ENCODE peak calls at places on chromosomes 13 and 19, in four cellular contexts. One of them, this sample, is unnamed.

GRCh38 chr19:27773318-27774094 is 1439.4 kb downstream of the UQCRFS1 start:
- DNase-seq in activated CD4-positive, alpha-beta T cell treated with anti-CD3 and anti-CD28 coated beads for 4 hours: no peak
- DNase-seq in stimulated activated CD4-positive, alpha-beta T cell treated with anti-CD3 and anti-CD28 coated beads, TNF-alpha, amount 100 ng/mL, for 24 hours: no peak
- DNase-seq in left cardiac atrium: no peak
- DNase-seq in this sample: no peak

GRCh38 chr19:35986664-35987570 is 8.1 kb upstream of the SDHAF1 start:
- DNase-seq in activated CD4-positive, alpha-beta T cell treated with anti-CD3 and anti-CD28 coated beads for 4 hours: no peak
- DNase-seq in left cardiac atrium: no peak
- DNase-seq in stimulated activated CD4-positive, alpha-beta T cell treated with anti-CD3 and anti-CD28 coated beads, TNF-alpha, amount 100 ng/mL, for 24 hours: peak; percentile 38
- DNase-seq in this sample: peak; percentile 79

GRCh38 chr13:47288546-47288945 is 391.7 kb upstream of the HTR2A start:
- DNase-seq in left cardiac atrium: no peak
- DNase-seq in activated CD4-positive, alpha-beta T cell treated with anti-CD3 and anti-CD28 coated beads for 4 hours: no peak
- DNase-seq in stimulated activated CD4-positive, alpha-beta T cell treated with anti-CD3 and anti-CD28 coated beads, TNF-alpha, amount 100 ng/mL, for 24 hours: no peak
- DNase-seq in this sample: no peak

GRCh38 chr13:32267836-32268439 is 47.2 kb downstream of the ZAR1L start:
- DNase-seq in activated CD4-positive, alpha-beta T cell treated with anti-CD3 and anti-CD28 coated beads for 4 hours: peak; percentile 28
- DNase-seq in left cardiac atrium: no peak
- DNase-seq in stimulated activated CD4-positive, alpha-beta T cell treated with anti-CD3 and anti-CD28 coated beads, TNF-alpha, amount 100 ng/mL, for 24 hours: peak; percentile 48
- DNase-seq in this sample: peak; percentile 75

GRCh38 chr13:28355822-28356371 is 139.0 kb downstream of the FLT1 start:
- DNase-seq in left cardiac atrium: no peak
- DNase-seq in stimulated activated CD4-positive, alpha-beta T cell treated with anti-CD3 and anti-CD28 coated beads, TNF-alpha, amount 100 ng/mL, for 24 hours: no peak
- DNase-seq in activated CD4-positive, alpha-beta T cell treated with anti-CD3 and anti-CD28 coated beads for 4 hours: no peak
- DNase-seq in this sample: peak; percentile 87

GRCh38 chr13:105462981-105463380 is 1072.5 kb downstream of the EFNB2 start:
- DNase-seq in stimulated activated CD4-positive, alpha-beta T cell treated with anti-CD3 and anti-CD28 coated beads, TNF-alpha, amount 100 ng/mL, for 24 hours: no peak
- DNase-seq in activated CD4-positive, alpha-beta T cell treated with anti-CD3 and anti-CD28 coated beads for 4 hours: no peak
- DNase-seq in left cardiac atrium: no peak
- DNase-seq in this sample: no peak

GRCh38 chr19:39405930-39406655 is 554 bp upstream of the ZFP36 start:
- DNase-seq in stimulated activated CD4-positive, alpha-beta T cell treated with anti-CD3 and anti-CD28 coated beads, TNF-alpha, amount 100 ng/mL, for 24 hours: peak; percentile 87
- DNase-seq in activated CD4-positive, alpha-beta T cell treated with anti-CD3 and anti-CD28 coated beads for 4 hours: peak; percentile 93
- DNase-seq in left cardiac atrium: no peak
- DNase-seq in this sample: no peak

GRCh38 chr19:898663-899062 is 5.4 kb downstream of the RNU6-9 start:
- DNase-seq in left cardiac atrium: no peak
- DNase-seq in stimulated activated CD4-positive, alpha-beta T cell treated with anti-CD3 and anti-CD28 coated beads, TNF-alpha, amount 100 ng/mL, for 24 hours: no peak
- DNase-seq in activated CD4-positive, alpha-beta T cell treated with anti-CD3 and anti-CD28 coated beads for 4 hours: no peak
- DNase-seq in this sample: no peak

GRCh38 chr19:5974721-5975387 is 3.1 kb downstream of the RANBP3 start:
- DNase-seq in left cardiac atrium: no peak
- DNase-seq in stimulated activated CD4-positive, alpha-beta T cell treated with anti-CD3 and anti-CD28 coated beads, TNF-alpha, amount 100 ng/mL, for 24 hours: peak; percentile 44
- DNase-seq in activated CD4-positive, alpha-beta T cell treated with anti-CD3 and anti-CD28 coated beads for 4 hours: peak; percentile 34
- DNase-seq in this sample: no peak

GRCh38 chr19:17450264-17451075 is 2.0 kb upstream of the TMEM221 start:
- DNase-seq in stimulated activated CD4-positive, alpha-beta T cell treated with anti-CD3 and anti-CD28 coated beads, TNF-alpha, amount 100 ng/mL, for 24 hours: peak; percentile 51
- DNase-seq in activated CD4-positive, alpha-beta T cell treated with anti-CD3 and anti-CD28 coated beads for 4 hours: peak; percentile 55
- DNase-seq in left cardiac atrium: no peak
- DNase-seq in this sample: no peak

GRCh38 chr13:26471807-26472206 is 85.7 kb upstream of the WASF3 start:
- DNase-seq in activated CD4-positive, alpha-beta T cell treated with anti-CD3 and anti-CD28 coated beads for 4 hours: no peak
- DNase-seq in stimulated activated CD4-positive, alpha-beta T cell treated with anti-CD3 and anti-CD28 coated beads, TNF-alpha, amount 100 ng/mL, for 24 hours: no peak
- DNase-seq in left cardiac atrium: no peak
- DNase-seq in this sample: peak; percentile 29

GRCh38 chr13:43473437-43473836 is 313.3 kb downstream of the ENOX1 start:
- DNase-seq in stimulated activated CD4-positive, alpha-beta T cell treated with anti-CD3 and anti-CD28 coated beads, TNF-alpha, amount 100 ng/mL, for 24 hours: no peak
- DNase-seq in left cardiac atrium: no peak
- DNase-seq in activated CD4-positive, alpha-beta T cell treated with anti-CD3 and anti-CD28 coated beads for 4 hours: no peak
- DNase-seq in this sample: no peak

GRCh38 chr19:30855475-30855874 is 483.3 kb downstream of the ZNF536 start:
- DNase-seq in stimulated activated CD4-positive, alpha-beta T cell treated with anti-CD3 and anti-CD28 coated beads, TNF-alpha, amount 100 ng/mL, for 24 hours: no peak
- DNase-seq in activated CD4-positive, alpha-beta T cell treated with anti-CD3 and anti-CD28 coated beads for 4 hours: no peak
- DNase-seq in left cardiac atrium: no peak
- DNase-seq in this sample: no peak

GRCh38 chr19:37077615-37077928 is 661 bp upstream of the ZNF420 start:
- DNase-seq in left cardiac atrium: no peak
- DNase-seq in activated CD4-positive, alpha-beta T cell treated with anti-CD3 and anti-CD28 coated beads for 4 hours: no peak
- DNase-seq in stimulated activated CD4-positive, alpha-beta T cell treated with anti-CD3 and anti-CD28 coated beads, TNF-alpha, amount 100 ng/mL, for 24 hours: no peak
- DNase-seq in this sample: no peak

GRCh38 chr13:33677215-33677614 is 140.7 kb upstream of the RFC3 start:
- DNase-seq in left cardiac atrium: no peak
- DNase-seq in activated CD4-positive, alpha-beta T cell treated with anti-CD3 and anti-CD28 coated beads for 4 hours: no peak
- DNase-seq in stimulated activated CD4-positive, alpha-beta T cell treated with anti-CD3 and anti-CD28 coated beads, TNF-alpha, amount 100 ng/mL, for 24 hours: no peak
- DNase-seq in this sample: no peak

GRCh38 chr13:32587014-32587773 is 942 bp downstream of the PDS5B start:
- DNase-seq in left cardiac atrium: peak; percentile 74
- DNase-seq in stimulated activated CD4-positive, alpha-beta T cell treated with anti-CD3 and anti-CD28 coated beads, TNF-alpha, amount 100 ng/mL, for 24 hours: peak; percentile 59
- DNase-seq in activated CD4-positive, alpha-beta T cell treated with anti-CD3 and anti-CD28 coated beads for 4 hours: peak; percentile 60
- DNase-seq in this sample: peak; percentile 76

GRCh38 chr13:73258396-73258795 is 199.6 kb downstream of the KLF5 start:
- DNase-seq in left cardiac atrium: no peak
- DNase-seq in activated CD4-positive, alpha-beta T cell treated with anti-CD3 and anti-CD28 coated beads for 4 hours: no peak
- DNase-seq in stimulated activated CD4-positive, alpha-beta T cell treated with anti-CD3 and anti-CD28 coated beads, TNF-alpha, amount 100 ng/mL, for 24 hours: no peak
- DNase-seq in this sample: no peak

GRCh38 chr13:33353210-33353609 is 67.7 kb upstream of the STARD13 start:
- DNase-seq in activated CD4-positive, alpha-beta T cell treated with anti-CD3 and anti-CD28 coated beads for 4 hours: no peak
- DNase-seq in stimulated activated CD4-positive, alpha-beta T cell treated with anti-CD3 and anti-CD28 coated beads, TNF-alpha, amount 100 ng/mL, for 24 hours: no peak
- DNase-seq in left cardiac atrium: peak; percentile 33
- DNase-seq in this sample: no peak

GRCh38 chr19:6271251-6271650 is 8.5 kb downstream of the MLLT1 start:
- DNase-seq in left cardiac atrium: no peak
- DNase-seq in activated CD4-positive, alpha-beta T cell treated with anti-CD3 and anti-CD28 coated beads for 4 hours: no peak
- DNase-seq in stimulated activated CD4-positive, alpha-beta T cell treated with anti-CD3 and anti-CD28 coated beads, TNF-alpha, amount 100 ng/mL, for 24 hours: no peak
- DNase-seq in this sample: no peak

GRCh38 chr19:39746836-39747529 is 9.2 kb upstream of the CLC start:
- DNase-seq in left cardiac atrium: no peak
- DNase-seq in activated CD4-positive, alpha-beta T cell treated with anti-CD3 and anti-CD28 coated beads for 4 hours: no peak
- DNase-seq in stimulated activated CD4-positive, alpha-beta T cell treated with anti-CD3 and anti-CD28 coated beads, TNF-alpha, amount 100 ng/mL, for 24 hours: no peak
- DNase-seq in this sample: no peak

GRCh38 chr19:2405256-2405655 is 22.1 kb downstream of the TIMM13 start:
- DNase-seq in activated CD4-positive, alpha-beta T cell treated with anti-CD3 and anti-CD28 coated beads for 4 hours: no peak
- DNase-seq in stimulated activated CD4-positive, alpha-beta T cell treated with anti-CD3 and anti-CD28 coated beads, TNF-alpha, amount 100 ng/mL, for 24 hours: no peak
- DNase-seq in left cardiac atrium: no peak
- DNase-seq in this sample: no peak

GRCh38 chr19:28793391-28794168 is 419.4 kb downstream of the UQCRFS1 start:
- DNase-seq in left cardiac atrium: no peak
- DNase-seq in stimulated activated CD4-positive, alpha-beta T cell treated with anti-CD3 and anti-CD28 coated beads, TNF-alpha, amount 100 ng/mL, for 24 hours: no peak
- DNase-seq in activated CD4-positive, alpha-beta T cell treated with anti-CD3 and anti-CD28 coated beads for 4 hours: no peak
- DNase-seq in this sample: peak; percentile 61

GRCh38 chr19:32566246-32566830 is 14.7 kb upstream of the PDCD5 start:
- DNase-seq in left cardiac atrium: no peak
- DNase-seq in stimulated activated CD4-positive, alpha-beta T cell treated with anti-CD3 and anti-CD28 coated beads, TNF-alpha, amount 100 ng/mL, for 24 hours: no peak
- DNase-seq in activated CD4-positive, alpha-beta T cell treated with anti-CD3 and anti-CD28 coated beads for 4 hours: no peak
- DNase-seq in this sample: no peak

GRCh38 chr13:64675256-64675892 is 2554.8 kb downstream of the PCDH9 start:
- DNase-seq in stimulated activated CD4-positive, alpha-beta T cell treated with anti-CD3 and anti-CD28 coated beads, TNF-alpha, amount 100 ng/mL, for 24 hours: no peak
- DNase-seq in activated CD4-positive, alpha-beta T cell treated with anti-CD3 and anti-CD28 coated beads for 4 hours: no peak
- DNase-seq in left cardiac atrium: no peak
- DNase-seq in this sample: peak; percentile 63

GRCh38 chr13:28306325-28306724 is 168.0 kb downstream of the PAN3 start:
- DNase-seq in activated CD4-positive, alpha-beta T cell treated with anti-CD3 and anti-CD28 coated beads for 4 hours: no peak
- DNase-seq in left cardiac atrium: no peak
- DNase-seq in stimulated activated CD4-positive, alpha-beta T cell treated with anti-CD3 and anti-CD28 coated beads, TNF-alpha, amount 100 ng/mL, for 24 hours: no peak
- DNase-seq in this sample: no peak

GRCh38 chr13:48801255-48801654 is 147.5 kb downstream of the CYSLTR2 start:
- DNase-seq in stimulated activated CD4-positive, alpha-beta T cell treated with anti-CD3 and anti-CD28 coated beads, TNF-alpha, amount 100 ng/mL, for 24 hours: no peak
- DNase-seq in activated CD4-positive, alpha-beta T cell treated with anti-CD3 and anti-CD28 coated beads for 4 hours: no peak
- DNase-seq in left cardiac atrium: no peak
- DNase-seq in this sample: no peak

GRCh38 chr19:17997969-17998826 is 9.8 kb upstream of the ARRDC2 start:
- DNase-seq in activated CD4-positive, alpha-beta T cell treated with anti-CD3 and anti-CD28 coated beads for 4 hours: peak; percentile 4
- DNase-seq in stimulated activated CD4-positive, alpha-beta T cell treated with anti-CD3 and anti-CD28 coated beads, TNF-alpha, amount 100 ng/mL, for 24 hours: no peak
- DNase-seq in left cardiac atrium: no peak
- DNase-seq in this sample: peak; percentile 64

GRCh38 chr19:1004803-1005664 is 4.8 kb downstream of the GRIN3B start:
- DNase-seq in stimulated activated CD4-positive, alpha-beta T cell treated with anti-CD3 and anti-CD28 coated beads, TNF-alpha, amount 100 ng/mL, for 24 hours: no peak
- DNase-seq in left cardiac atrium: no peak
- DNase-seq in activated CD4-positive, alpha-beta T cell treated with anti-CD3 and anti-CD28 coated beads for 4 hours: no peak
- DNase-seq in this sample: no peak

GRCh38 chr13:42740753-42741152 is 40.6 kb upstream of the FAM216B start:
- DNase-seq in activated CD4-positive, alpha-beta T cell treated with anti-CD3 and anti-CD28 coated beads for 4 hours: no peak
- DNase-seq in stimulated activated CD4-positive, alpha-beta T cell treated with anti-CD3 and anti-CD28 coated beads, TNF-alpha, amount 100 ng/mL, for 24 hours: no peak
- DNase-seq in left cardiac atrium: peak; percentile 63
- DNase-seq in this sample: no peak

GRCh38 chr19:2168619-2169424 is 5.1 kb downstream of the DOT1L start:
- DNase-seq in left cardiac atrium: peak; percentile 97
- DNase-seq in stimulated activated CD4-positive, alpha-beta T cell treated with anti-CD3 and anti-CD28 coated beads, TNF-alpha, amount 100 ng/mL, for 24 hours: peak; percentile 81
- DNase-seq in activated CD4-positive, alpha-beta T cell treated with anti-CD3 and anti-CD28 coated beads for 4 hours: peak; percentile 76
- DNase-seq in this sample: peak; percentile 100

GRCh38 chr13:99467764-99468163 is 33.5 kb upstream of the TM9SF2 start:
- DNase-seq in stimulated activated CD4-positive, alpha-beta T cell treated with anti-CD3 and anti-CD28 coated beads, TNF-alpha, amount 100 ng/mL, for 24 hours: no peak
- DNase-seq in left cardiac atrium: no peak
- DNase-seq in activated CD4-positive, alpha-beta T cell treated with anti-CD3 and anti-CD28 coated beads for 4 hours: no peak
- DNase-seq in this sample: no peak

GRCh38 chr19:45640849-45641273 is 1.7 kb upstream of the EML2 start:
- DNase-seq in activated CD4-positive, alpha-beta T cell treated with anti-CD3 and anti-CD28 coated beads for 4 hours: no peak
- DNase-seq in left cardiac atrium: no peak
- DNase-seq in stimulated activated CD4-positive, alpha-beta T cell treated with anti-CD3 and anti-CD28 coated beads, TNF-alpha, amount 100 ng/mL, for 24 hours: peak; percentile 64
- DNase-seq in this sample: peak; percentile 75

GRCh38 chr13:46578590-46578975 is 25.6 kb downstream of the LRCH1 start:
- DNase-seq in stimulated activated CD4-positive, alpha-beta T cell treated with anti-CD3 and anti-CD28 coated beads, TNF-alpha, amount 100 ng/mL, for 24 hours: no peak
- DNase-seq in activated CD4-positive, alpha-beta T cell treated with anti-CD3 and anti-CD28 coated beads for 4 hours: no peak
- DNase-seq in left cardiac atrium: no peak
- DNase-seq in this sample: no peak

GRCh38 chr19:9881720-9882119 is 46.6 kb downstream of the PIN1 start:
- DNase-seq in stimulated activated CD4-positive, alpha-beta T cell treated with anti-CD3 and anti-CD28 coated beads, TNF-alpha, amount 100 ng/mL, for 24 hours: no peak
- DNase-seq in activated CD4-positive, alpha-beta T cell treated with anti-CD3 and anti-CD28 coated beads for 4 hours: no peak
- DNase-seq in left cardiac atrium: no peak
- DNase-seq in this sample: no peak

GRCh38 chr13:38301236-38301635 is 48.4 kb upstream of the UFM1 start:
- DNase-seq in stimulated activated CD4-positive, alpha-beta T cell treated with anti-CD3 and anti-CD28 coated beads, TNF-alpha, amount 100 ng/mL, for 24 hours: no peak
- DNase-seq in activated CD4-positive, alpha-beta T cell treated with anti-CD3 and anti-CD28 coated beads for 4 hours: no peak
- DNase-seq in left cardiac atrium: no peak
- DNase-seq in this sample: no peak

GRCh38 chr13:85473144-85473543 is 326.1 kb downstream of the SLITRK6 start:
- DNase-seq in activated CD4-positive, alpha-beta T cell treated with anti-CD3 and anti-CD28 coated beads for 4 hours: no peak
- DNase-seq in left cardiac atrium: no peak
- DNase-seq in stimulated activated CD4-positive, alpha-beta T cell treated with anti-CD3 and anti-CD28 coated beads, TNF-alpha, amount 100 ng/mL, for 24 hours: no peak
- DNase-seq in this sample: no peak